ENCODE peak calls at places on chromosome X, in seven cellular contexts. U is cardiac muscle cell, E is cardiac fibroblast, Y is pancreas, J is tibial nerve, T is AG04449, L is fibroblast of the aortic adventitia. P is an unnamed sample.

GRCh38 chrX:91434351-91435168 is at the start of gene PABPC5:
- DNase-seq in U (peak; percentile 76), E (peak; percentile 79), Y (peak; percentile 47), J (peak; percentile 61), T (peak; percentile 14), L (peak; percentile 67), P (peak; percentile 60)

GRCh38 chrX:153638436-153639176 is 8.4 kb upstream of the DUSP9 start:
- DNase-seq in U (no peak), E (no peak), Y (peak; percentile 10), J (no peak), T (no peak), L (no peak), P (no peak)

GRCh38 chrX:69027181-69028005 is 137.9 kb downstream of the PJA1 start:
- DNase-seq in U (peak; percentile 76), E (peak; percentile 81), Y (no peak), J (no peak), T (no peak), L (peak; percentile 61), P (no peak)

GRCh38 chrX:39904816-39905474 is 192.8 kb downstream of the BCOR start:
- DNase-seq in U (no peak), E (no peak), Y (no peak), J (no peak), T (no peak), L (no peak), P (no peak)

GRCh38 chrX:101287402-101287801 is 3.7 kb downstream of the TAF7L start:
- DNase-seq in U (peak; percentile 56), E (peak; percentile 69), Y (no peak), J (peak; percentile 43), T (no peak), L (peak; percentile 65), P (no peak)

GRCh38 chrX:38452603-38453002 is 100.2 kb downstream of the OTC start:
- DNase-seq in U (no peak), E (no peak), Y (no peak), J (no peak), T (no peak), L (no peak), P (no peak)

GRCh38 chrX:17535229-17535628 is 160.2 kb downstream of the NHS start:
- DNase-seq in U (peak; percentile 47), E (peak; percentile 56), Y (no peak), J (no peak), T (no peak), L (peak; percentile 40), P (peak; percentile 11)

GRCh38 chrX:2387614-2388239 is 113.0 kb downstream of the DHRSX start:
- DNase-seq in U (peak; percentile 55), E (no peak), Y (no peak), J (no peak), T (no peak), L (peak; percentile 51), P (no peak)

GRCh38 chrX:150610038-150610437 is 41.6 kb downstream of the MTM1 start:
- DNase-seq in U (no peak), E (no peak), Y (no peak), J (no peak), T (no peak), L (no peak), P (no peak)

GRCh38 chrX:24204331-24204730 is 54.8 kb downstream of the ZFX start:
- DNase-seq in U (peak; percentile 20), E (peak; percentile 49), Y (no peak), J (no peak), T (no peak), L (peak; percentile 40), P (no peak)

GRCh38 chrX:20361081-20361889 is 94.6 kb upstream of the RPS6KA3 start:
- DNase-seq in U (peak; percentile 84), E (peak; percentile 55), Y (no peak), J (peak; percentile 31), T (no peak), L (peak; percentile 70), P (peak; percentile 30)

GRCh38 chrX:87489071-87489470 is 28.5 kb upstream of the KLHL4 start:
- DNase-seq in U (peak; percentile 41), E (peak; percentile 36), Y (no peak), J (no peak), T (no peak), L (peak; percentile 12), P (no peak)

GRCh38 chrX:138011461-138011860 is 445.5 kb downstream of the ZIC3 start:
- DNase-seq in U (no peak), E (no peak), Y (no peak), J (no peak), T (no peak), L (no peak), P (no peak)

GRCh38 chrX:55450259-55450658 is 1.7 kb upstream of the MAGEH1 start:
- DNase-seq in U (peak; percentile 21), E (peak; percentile 7), Y (no peak), J (no peak), T (no peak), L (peak; percentile 35), P (no peak)

GRCh38 chrX:124931241-124931640 is 388.4 kb upstream of the TEX13C start:
- DNase-seq in U (no peak), E (no peak), Y (no peak), J (no peak), T (no peak), L (no peak), P (no peak)

GRCh38 chrX:48897621-48898306 is at the start of the genes PQBP1 and TIMM17B:
- DNase-seq in U (peak; percentile 97), E (peak; percentile 96), Y (peak; percentile 88), J (peak; percentile 83), T (peak; percentile 81), L (peak; percentile 96), P (peak; percentile 92)

GRCh38 chrX:386768-387575 is at the start of gene PPP2R3B:
- DNase-seq in U (peak; percentile 99), E (peak; percentile 99), Y (peak; percentile 99), J (peak; percentile 89), T (peak; percentile 79), L (peak; percentile 98), P (peak; percentile 99)

GRCh38 chrX:150899191-150899757 is 806 bp upstream of the CD99L2 start:
- DNase-seq in U (peak; percentile 19), E (peak; percentile 15), Y (peak; percentile 31), J (peak; percentile 17), T (no peak), L (peak; percentile 11), P (peak; percentile 13)

GRCh38 chrX:109187473-109188168 is 294.3 kb downstream of the GUCY2F start:
- DNase-seq in U (no peak), E (no peak), Y (no peak), J (no peak), T (no peak), L (no peak), P (no peak)

GRCh38 chrX:21509912-21510311 is 135.7 kb downstream of the CNKSR2 start:
- DNase-seq in U (no peak), E (peak; percentile 50), Y (no peak), J (no peak), T (no peak), L (peak; percentile 6), P (no peak)

GRCh38 chrX:124232523-124233201 is 99.8 kb upstream of the TEX13D start:
- DNase-seq in U (no peak), E (no peak), Y (no peak), J (no peak), T (no peak), L (no peak), P (no peak)

GRCh38 chrX:110409925-110410324 is 51.3 kb downstream of the RTL9 start:
- DNase-seq in U (no peak), E (peak; percentile 64), Y (no peak), J (no peak), T (no peak), L (peak; percentile 42), P (no peak)

GRCh38 chrX:50765986-50766385 is 48.0 kb downstream of the SHROOM4 start:
- DNase-seq in U (no peak), E (no peak), Y (peak; percentile 33), J (no peak), T (no peak), L (no peak), P (no peak)

GRCh38 chrX:644304-645023 is 13.9 kb downstream of the SHOX start:
- DNase-seq in U (no peak), E (peak; percentile 9), Y (no peak), J (no peak), T (no peak), L (no peak), P (no peak)

GRCh38 chrX:40012800-40013682 is 84.7 kb downstream of the BCOR start:
- DNase-seq in U (peak; percentile 68), E (peak; percentile 64), Y (peak; percentile 43), J (peak; percentile 28), T (no peak), L (peak; percentile 74), P (peak; percentile 67)

GRCh38 chrX:30821116-30821515 is 67.9 kb downstream of the TAB3 start:
- DNase-seq in U (no peak), E (no peak), Y (no peak), J (no peak), T (no peak), L (no peak), P (no peak)

GRCh38 chrX:12076046-12076445 is 62.2 kb upstream of the FRMPD4 start:
- DNase-seq in U (peak; percentile 51), E (peak; percentile 60), Y (no peak), J (no peak), T (no peak), L (peak; percentile 15), P (no peak)

GRCh38 chrX:13855689-13856425 is 39.0 kb upstream of the GPM6B start:
- DNase-seq in U (no peak), E (peak; percentile 39), Y (no peak), J (no peak), T (no peak), L (peak; percentile 10), P (no peak)

GRCh38 chrX:38494239-38494823 is 67.0 kb upstream of the TSPAN7 start:
- DNase-seq in U (no peak), E (no peak), Y (no peak), J (no peak), T (no peak), L (no peak), P (no peak)

GRCh38 chrX:46404774-46405173 is 140.4 kb downstream of the ZNF674 start:
- DNase-seq in U (no peak), E (no peak), Y (no peak), J (no peak), T (no peak), L (no peak), P (no peak)
- H3K4me3 ChIP-seq in U (no peak overlapping the region), E (no peak overlapping the region), Y (no peak overlapping the region), J (no peak overlapping the region), T (no peak overlapping the region), L (no peak overlapping the region), P (no peak overlapping the region)

DNA sequence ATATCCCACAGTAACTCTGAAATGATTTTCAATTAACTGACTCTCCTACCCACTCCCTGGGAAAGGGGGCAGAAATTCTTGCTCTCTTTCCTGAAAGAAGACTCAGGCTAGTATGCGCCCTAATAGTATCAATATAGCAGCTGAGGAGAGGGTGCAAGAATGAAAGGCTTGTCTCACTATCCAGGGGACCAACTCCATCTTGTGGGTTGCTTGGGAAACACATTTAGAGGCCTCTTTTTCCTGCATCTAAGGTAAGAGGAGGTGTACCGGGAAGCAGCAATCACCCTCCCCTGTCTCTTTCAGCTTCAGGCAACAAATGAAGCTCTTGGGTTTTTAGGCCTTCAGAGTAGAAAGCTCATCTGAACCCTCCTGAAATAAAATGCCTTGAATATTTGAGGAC is 11.3 kb downstream of the TMEM255A start:
- DNase-seq in U (no peak), E (no peak), Y (no peak), J (no peak), T (no peak), L (no peak), P (no peak)
- TF ChIP-seq CTCF in U (peak; percentile 4), E (no peak), Y (no peak), J (no peak), T (no peak), L (no peak), P (no peak)

GRCh38 chrX:34655496-34656258 is 1.4 kb downstream of the TMEM47 start:
- DNase-seq in U (peak; percentile 39), E (peak; percentile 35), Y (no peak), J (no peak), T (no peak), L (peak; percentile 41), P (no peak)
- H3K4me3 ChIP-seq in U (peak overlapping the region; percentile 77), E (peak overlapping the region; percentile 70), Y (peak overlapping the region; percentile 56), J (peak overlapping the region; percentile 76), T (peak overlapping the region; percentile 75), L (peak overlapping the region; percentile 76), P (peak overlapping the region; percentile 67)

GRCh38 chrX:65932173-65933084 is 107.5 kb downstream of the VSIG4 start:
- DNase-seq in U (no peak), E (no peak), Y (no peak), J (no peak), T (no peak), L (no peak), P (no peak)
- TF ChIP-seq CTCF in U (no peak), E (no peak), Y (no peak), J (no peak), T (no peak), L (no peak), P (no peak)

P was measured in gastrocnemius medialis.